ENCODE peak calls at places on chromosomes 13 and 19, in seven cellular contexts. J is dermis blood vessel endothelial cell, X is A549, R is psoas muscle, M is caudate nucleus, N is HFF-Myc, U is mucosa of descending colon. S is an unnamed sample.

GRCh38 chr13:44165172-44165894 is 208.3 kb upstream of the SERP2 start:
- DNase-seq in J (no peak), X (no peak), R (no peak), M (no peak), N (no peak), U (no peak), S (no peak)

GRCh38 chr19:52398091-52398461 is 427 bp downstream of the ZNF528 start:
- DNase-seq in J (peak; percentile 38), X (no peak), R (peak; percentile 8), M (no peak), N (no peak), U (no peak), S (no peak)

GRCh38 chr19:41189425-41190065 is 3.5 kb upstream of the CYP2S1 start:
- DNase-seq in J (no peak), X (no peak), R (no peak), M (no peak), N (no peak), U (no peak), S (peak; percentile 34)

GRCh38 chr19:35615036-35615435 is 2.5 kb downstream of the HAUS5 start:
- DNase-seq in J (no peak), X (no peak), R (no peak), M (no peak), N (no peak), U (no peak), S (no peak)

GRCh38 chr13:111531505-111531904 is 211.1 kb downstream of the TEX29 start:
- DNase-seq in J (no peak), X (peak; percentile 6), R (no peak), M (peak; percentile 5), N (no peak), U (no peak), S (no peak)

GRCh38 chr19:43759515-43759914 is 4.8 kb upstream of the SMG9 start:
- DNase-seq in J (peak; percentile 56), X (peak; percentile 82), R (no peak), M (no peak), N (peak; percentile 45), U (no peak), S (peak; percentile 29)

GRCh38 chr13:30481241-30481760 is 15.6 kb upstream of the HMGB1 start:
- DNase-seq in J (no peak), X (no peak), R (no peak), M (no peak), N (no peak), U (no peak), S (no peak)

GRCh38 chr19:6481541-6482342 is at the start of gene DENND1C:
- DNase-seq in J (peak; percentile 53), X (peak; percentile 41), R (peak; percentile 36), M (peak; percentile 17), N (no peak), U (peak; percentile 59), S (no peak)

GRCh38 chr13:89903115-89903514 is 1444.4 kb upstream of the MIR17HG start:
- DNase-seq in J (no peak), X (no peak), R (no peak), M (no peak), N (no peak), U (no peak), S (no peak)

GRCh38 chr13:35927554-35927953 is 203.6 kb downstream of the DCLK1 start:
- DNase-seq in J (peak; percentile 14), X (peak; percentile 50), R (no peak), M (no peak), N (peak; percentile 5), U (peak; percentile 9), S (peak; percentile 19)

GRCh38 chr19:15618321-15618720 is 3.3 kb downstream of the CYP4F8 start:
- DNase-seq in J (no peak), X (no peak), R (no peak), M (no peak), N (no peak), U (no peak), S (no peak)

GRCh38 chr13:108508263-108508662 is 121.1 kb upstream of the MYO16 start:
- DNase-seq in J (no peak), X (peak; percentile 26), R (no peak), M (no peak), N (no peak), U (peak; percentile 5), S (peak; percentile 45)

GRCh38 chr13:24618219-24618955 is 61.8 kb upstream of the ATP12A start:
- DNase-seq in J (no peak), X (no peak), R (no peak), M (no peak), N (no peak), U (peak; percentile 45), S (no peak)

GRCh38 chr13:111943229-111943795 is 123.6 kb upstream of the SOX1 start:
- DNase-seq in J (no peak), X (no peak), R (no peak), M (no peak), N (no peak), U (no peak), S (no peak)

GRCh38 chr19:10760268-10760944 is 42.5 kb downstream of the DNM2 start:
- DNase-seq in J (no peak), X (no peak), R (no peak), M (peak; percentile 17), N (no peak), U (no peak), S (peak; percentile 92)

GRCh38 chr13:94173312-94173854 is 306.1 kb downstream of the DCT start:
- DNase-seq in J (peak; percentile 1), X (no peak), R (no peak), M (no peak), N (no peak), U (no peak), S (no peak)

GRCh38 chr13:54614729-54615128 is 1586.1 kb downstream of the OLFM4 start:
- DNase-seq in J (no peak), X (no peak), R (no peak), M (no peak), N (no peak), U (no peak), S (no peak)

GRCh38 chr13:44764334-44764733 is 188.2 kb upstream of the TSC22D1 start:
- DNase-seq in J (peak; percentile 24), X (no peak), R (no peak), M (no peak), N (no peak), U (peak; percentile 82), S (no peak)

GRCh38 chr13:67217914-67218313 is 12.2 kb downstream of the PCDH9 start:
- DNase-seq in J (no peak), X (no peak), R (no peak), M (no peak), N (no peak), U (no peak), S (no peak)

GRCh38 chr13:29429496-29429895 is 166.0 kb downstream of the SLC7A1 start:
- DNase-seq in J (no peak), X (no peak), R (no peak), M (no peak), N (no peak), U (no peak), S (peak; percentile 68)

GRCh38 chr13:29743229-29743786 is 107.1 kb downstream of the UBL3 start:
- DNase-seq in J (no peak), X (no peak), R (peak; percentile 54), M (no peak), N (peak; percentile 89), U (peak; percentile 14), S (no peak)

GRCh38 chr19:16429066-16429758 is 42.6 kb downstream of the EPS15L1 start:
- DNase-seq in J (peak; percentile 28), X (no peak), R (peak; percentile 65), M (peak; percentile 16), N (no peak), U (no peak), S (no peak)

GRCh38 chr13:25771641-25772478 is 280.0 kb downstream of the SHISA2 start:
- DNase-seq in J (no peak), X (no peak), R (no peak), M (no peak), N (no peak), U (no peak), S (peak; percentile 72)

GRCh38 chr13:112684444-112684843 is 5.4 kb upstream of the ATP11A start:
- DNase-seq in J (no peak), X (no peak), R (no peak), M (no peak), N (no peak), U (no peak), S (no peak)

GRCh38 chr13:31224174-31224669 is 24.4 kb downstream of the B3GLCT start:
- DNase-seq in J (no peak), X (no peak), R (no peak), M (no peak), N (no peak), U (no peak), S (no peak)

GRCh38 chr19:3374369-3375112 is 8.2 kb downstream of the NFIC start:
- DNase-seq in J (no peak), X (no peak), R (peak; percentile 87), M (no peak), N (no peak), U (no peak), S (no peak)

GRCh38 chr13:27650312-27650711 is 28.6 kb downstream of the POLR1D start:
- DNase-seq in J (no peak), X (no peak), R (no peak), M (no peak), N (no peak), U (no peak), S (no peak)

S was measured in A673.